ENCODE peak calls at places on chromosomes 6 and 20, in six cellular contexts. R is NCI-H2029; M is psoas muscle; O is C1 segment of cervical spinal cord; L is amygdala; W is activated T-helper 2 cell treated with anti-CD3 and anti-CD28 coated beads, Interferon-gamma antibody, Interleukin-2, Interleukin-4, amounts not matched to agents 10 μg/mL and 5 μg/mL and 100 μg/mL, durations not matched to agents 14 hours and 24 hours and 36 hours. V is an unnamed sample.

GRCh38 chr6:82364087-82365010 is 732 bp downstream of the TPBG start:
- DNase-seq in W (no peak), L (no peak), M (peak), O (no peak), R (peak), V (peak)

GRCh38 chr6:8194499-8194898 is 92.2 kb upstream of the EEF1E1 start:
- DNase-seq in W (no peak), R (no peak), M (no peak), L (no peak), O (no peak), V (no peak)

GRCh38 chr6:37876843-37877242 is 57.3 kb downstream of the ZFAND3 start:
- DNase-seq in M (no peak), R (no peak), W (no peak), O (no peak), L (no peak), V (no peak)

GRCh38 chr20:23269954-23270353 is 80.6 kb upstream of the NXT1 start:
- DNase-seq in O (no peak), R (no peak), M (no peak), W (no peak), L (no peak), V (no peak)

GRCh38 chr20:63215101-63216040 is 560 bp downstream of the YTHDF1 start:
- DNase-seq in O (no peak), L (no peak), R (peak), M (no peak), W (peak), V (no peak)

GRCh38 chr6:82013561-82014275 is 233.8 kb downstream of the IBTK start:
- DNase-seq in M (no peak), L (no peak), O (no peak), R (no peak), W (no peak), V (no peak)

GRCh38 chr20:25042531-25043498 is 15.1 kb downstream of the ACSS1 start:
- DNase-seq in M (peak), O (no peak), R (peak), L (no peak), W (peak), V (no peak)

GRCh38 chr6:133184798-133185380 is 56.3 kb upstream of the EYA4 start:
- DNase-seq in L (no peak), W (no peak), M (no peak), R (no peak), O (no peak), V (no peak)

GRCh38 chr20:58829531-58829941 is 21.2 kb downstream of the GNAS-AS1 start:
- DNase-seq in O (no peak), M (no peak), R (no peak), W (no peak), L (peak), V (peak)

GRCh38 chr6:10537726-10538125 is 16.6 kb downstream of the GCNT2 start:
- DNase-seq in R (no peak), M (no peak), L (no peak), O (no peak), W (no peak), V (no peak)

GRCh38 chr20:43789593-43789992 is 62.8 kb upstream of the GTSF1L start:
- DNase-seq in W (no peak), L (no peak), M (no peak), R (no peak), O (no peak), V (no peak)

GRCh38 chr20:63738687-63739128 is 868 bp upstream of the SLC2A4RG start:
- DNase-seq in L (peak), R (no peak), O (no peak), W (no peak), M (peak), V (no peak)

GRCh38 chr6:134764741-134765140 is 185.2 kb downstream of the ALDH8A1 start:
- DNase-seq in R (no peak), O (no peak), L (no peak), W (no peak), M (no peak), V (no peak)

GRCh38 chr20:37290158-37290810 is 829 bp downstream of the MANBAL start:
- DNase-seq in O (no peak), R (no peak), W (no peak), M (no peak), L (no peak), V (no peak)

GRCh38 chr6:150492941-150493340 is 106.7 kb upstream of the PLEKHG1 start:
- DNase-seq in W (no peak), O (no peak), M (no peak), L (no peak), R (no peak), V (no peak)

GRCh38 chr6:106163446-106163965 is 77.4 kb downstream of the PRDM1 start:
- DNase-seq in M (peak), O (no peak), W (peak), L (peak), R (no peak), V (peak)

GRCh38 chr6:7919871-7920270 is 9.3 kb upstream of the TXNDC5 start:
- DNase-seq in W (no peak), O (no peak), R (no peak), L (no peak), M (no peak), V (no peak)

GRCh38 chr6:105179244-105180065 is at the start of gene POPDC3:
- DNase-seq in R (peak), O (no peak), M (peak), L (peak), W (no peak), V (peak)

GRCh38 chr6:96659084-96659845 is 96.3 kb downstream of the FHL5 start:
- DNase-seq in R (peak), W (no peak), M (no peak), L (no peak), O (no peak), V (no peak)

GRCh38 chr20:62875419-62876355 is 14.1 kb upstream of the TCFL5 start:
- DNase-seq in M (peak), O (peak), L (peak), W (no peak), R (peak), V (peak)

GRCh38 chr6:39114395-39114706 is 635 bp downstream of the SAYSD1 start:
- DNase-seq in R (no peak), M (no peak), O (no peak), W (no peak), L (no peak), V (no peak)

GRCh38 chr6:164640946-164641345 is 668.5 kb downstream of the C6orf118 start:
- DNase-seq in O (peak), R (no peak), W (no peak), M (no peak), L (peak), V (no peak)

GRCh38 chr6:100482698-100483097 is 18.0 kb upstream of the SIM1 start:
- DNase-seq in R (peak), M (no peak), L (no peak), W (no peak), O (no peak), V (no peak)

GRCh38 chr6:128507337-128508310 is 12.8 kb downstream of the PTPRK start:
- DNase-seq in L (no peak), M (no peak), R (no peak), W (no peak), O (no peak), V (no peak)

GRCh38 chr20:6269163-6269873 is 146.5 kb upstream of the FERMT1 start:
- DNase-seq in O (no peak), M (no peak), W (no peak), R (peak), L (no peak), V (no peak)

GRCh38 chr20:15772826-15773225 is 800.4 kb downstream of the KIF16B start:
- DNase-seq in R (no peak), M (no peak), L (no peak), O (no peak), W (no peak), V (no peak)

GRCh38 chr6:17640477-17640917 is 40.4 kb downstream of the FAM8A1 start:
- DNase-seq in W (no peak), L (no peak), R (no peak), M (no peak), O (no peak), V (no peak)

GRCh38 chr20:56630086-56630493 is 984 bp downstream of the TFAP2C start:
- DNase-seq in W (no peak), O (no peak), L (peak), M (no peak), R (no peak), V (no peak)

GRCh38 chr20:50077818-50078601 is 34.9 kb downstream of the UBE2V1 start:
- DNase-seq in W (no peak), O (no peak), L (no peak), R (no peak), M (no peak), V (no peak)

V was measured in substantia nigra.